ENCODE peak calls at places on chromosomes 5 and 9, in nine cellular contexts. A, R, D, Y, B, F, O, H and P are unnamed samples.

GRCh38 chr9:113708821-113709713 is 167.0 kb upstream of the ZNF618 start:
- DNase-seq in R (no peak), B (no peak), H (no peak), D (no peak), A (no peak), Y (no peak), O (no peak), F (no peak), P (no peak)

GRCh38 chr5:98341711-98342042 is 431.8 kb upstream of the RGMB start:
- DNase-seq in D (no peak), B (no peak), O (no peak), A (no peak), F (no peak), H (no peak), Y (no peak), R (no peak), P (no peak)

GRCh38 chr5:180121799-180122198 is 50.2 kb upstream of the RNF130 start:
- DNase-seq in R (no peak), B (no peak), H (no peak), A (no peak), Y (no peak), O (no peak), F (no peak), D (no peak), P (no peak)

GRCh38 chr5:42949348-42950090 is 90.6 kb downstream of the ANXA2R start:
- DNase-seq in A (no peak), Y (peak), D (peak), R (no peak), O (no peak), F (no peak), B (peak), H (no peak), P (peak)

GRCh38 chr5:132495063-132495671 is 4.6 kb upstream of the IRF1 start:
- DNase-seq in F (peak), H (no peak), Y (no peak), A (peak), O (no peak), D (no peak), B (no peak), R (no peak), P (no peak)

GRCh38 chr9:36486454-36486932 is 86.2 kb upstream of the MELK start:
- DNase-seq in F (peak), H (no peak), O (no peak), D (no peak), Y (peak), R (no peak), A (no peak), B (peak), P (no peak)

GRCh38 chr5:133489632-133490031 is 122.7 kb downstream of the FSTL4 start:
- DNase-seq in B (no peak), H (no peak), R (no peak), Y (no peak), O (no peak), F (no peak), A (no peak), D (peak), P (no peak)

GRCh38 chr9:136690841-136691261 is 3.6 kb upstream of the AGPAT2 start:
- DNase-seq in F (no peak), B (no peak), Y (peak), D (no peak), R (no peak), H (no peak), O (no peak), A (no peak), P (no peak)

GRCh38 chr5:32109236-32109635 is 64.9 kb downstream of the GOLPH3 start:
- DNase-seq in A (no peak), O (no peak), B (no peak), D (no peak), H (no peak), F (no peak), Y (no peak), R (no peak), P (no peak)

GRCh38 chr5:73213566-73213998 is 40.6 kb downstream of the TMEM174 start:
- DNase-seq in H (peak), O (no peak), R (no peak), A (no peak), B (no peak), F (no peak), D (peak), Y (no peak), P (no peak)

GRCh38 chr5:1172670-1173404 is 28.6 kb upstream of the SLC6A19 start:
- DNase-seq in B (no peak), R (no peak), F (no peak), D (no peak), H (no peak), Y (no peak), A (peak), O (no peak), P (no peak)

GRCh38 chr9:86329649-86330048 is 24.6 kb downstream of the TUT7 start:
- DNase-seq in R (no peak), A (no peak), D (no peak), H (no peak), Y (no peak), F (no peak), B (no peak), O (no peak), P (no peak)

GRCh38 chr9:35935755-35936509 is 22.0 kb downstream of the OR2S2 start:
- DNase-seq in Y (no peak), D (no peak), A (no peak), O (no peak), R (peak), B (no peak), H (no peak), F (no peak), P (no peak)

GRCh38 chr9:127767405-127767804 is 11.1 kb downstream of the SH2D3C start:
- DNase-seq in B (no peak), Y (no peak), O (no peak), H (no peak), R (no peak), D (no peak), A (no peak), F (no peak), P (no peak)

GRCh38 chr9:35515766-35516165 is 25.9 kb downstream of the RUSC2 start:
- DNase-seq in A (no peak), O (no peak), Y (no peak), R (no peak), B (no peak), D (peak), H (no peak), F (no peak), P (no peak)

GRCh38 chr9:32524558-32525461 is 1.2 kb downstream of the RIGI start:
- DNase-seq in O (no peak), B (peak), H (no peak), A (no peak), D (no peak), R (no peak), F (no peak), Y (no peak), P (no peak)

GRCh38 chr5:56565693-56566092 is 249.7 kb upstream of the MAP3K1 start:
- DNase-seq in O (no peak), R (no peak), H (no peak), F (no peak), D (no peak), Y (no peak), B (no peak), A (no peak), P (no peak)

GRCh38 chr5:77972545-77973252 is 196.6 kb upstream of the TBCA start:
- DNase-seq in H (no peak), O (no peak), A (no peak), B (no peak), Y (no peak), F (peak), R (no peak), D (no peak), P (no peak)

GRCh38 chr5:142740474-142740873 is 29.7 kb upstream of the ARHGAP26 start:
- DNase-seq in D (peak), F (no peak), H (no peak), Y (no peak), B (no peak), A (no peak), O (no peak), R (no peak), P (no peak)

GRCh38 chr5:139561655-139562451 is 714 bp downstream of the UBE2D2 start:
- DNase-seq in A (peak), O (peak), R (no peak), H (no peak), D (peak), Y (no peak), B (peak), F (peak), P (peak)

GRCh38 chr9:93657331-93658111 is 81.1 kb downstream of the PHF2 start:
- DNase-seq in A (peak), O (peak), B (no peak), Y (no peak), R (no peak), F (no peak), H (no peak), D (no peak), P (no peak)

GRCh38 chr5:55172051-55172899 is 702 bp downstream of the CDC20B start:
- DNase-seq in F (peak), R (peak), Y (peak), O (peak), A (no peak), D (peak), B (peak), H (peak), P (no peak)

GRCh38 chr9:133524679-133525228 is at the start of gene MYMK:
- DNase-seq in F (no peak), H (no peak), Y (no peak), D (no peak), R (no peak), B (no peak), A (no peak), O (no peak), P (no peak)

GRCh38 chr5:72392326-72392733 is 72.2 kb downstream of the PTCD2 start:
- DNase-seq in H (no peak), F (no peak), R (peak), A (no peak), B (no peak), O (no peak), D (no peak), Y (peak), P (no peak)

GRCh38 chr5:159899067-159900049 is 16.9 kb upstream of the ADRA1B start:
- DNase-seq in H (no peak), Y (no peak), O (no peak), D (no peak), F (no peak), R (no peak), B (no peak), A (no peak), P (no peak)

GRCh38 chr9:106798021-106798799 is 64.8 kb upstream of the ZNF462 start:
- DNase-seq in F (no peak), H (no peak), Y (no peak), A (no peak), D (no peak), R (no peak), B (no peak), O (no peak), P (no peak)

GRCh38 chr9:92327283-92327850 is 1.6 kb downstream of the CENPP start:
- DNase-seq in D (no peak), B (no peak), R (no peak), A (no peak), Y (no peak), O (no peak), F (no peak), H (no peak), P (no peak)

GRCh38 chr5:60207031-60207430 is 313.5 kb upstream of the PDE4D start:
- DNase-seq in A (no peak), F (no peak), O (no peak), H (no peak), D (no peak), R (no peak), B (no peak), Y (peak), P (no peak)

GRCh38 chr9:70765935-70766334 is 351.5 kb upstream of the KLF9 start:
- DNase-seq in F (no peak), O (no peak), R (no peak), H (no peak), B (no peak), D (no peak), Y (no peak), A (no peak), P (no peak)

GRCh38 chr5:139691275-139691629 is 43.1 kb downstream of the CXXC5 start:
- DNase-seq in R (no peak), Y (no peak), H (no peak), O (no peak), D (no peak), B (peak), A (no peak), F (no peak), P (no peak)

GRCh38 chr5:61701877-61702602 is 370.0 kb downstream of the ZSWIM6 start:
- DNase-seq in F (no peak), H (no peak), A (no peak), O (no peak), Y (no peak), R (no peak), D (no peak), B (no peak), P (no peak)

GRCh38 chr9:93589688-93590087 is 13.3 kb downstream of the PHF2 start:
- DNase-seq in Y (no peak), D (no peak), F (peak), H (peak), O (no peak), A (no peak), R (no peak), B (no peak), P (no peak)

GRCh38 chr5:141958773-141959172 is 771 bp upstream of the PCDH12 start:
- DNase-seq in F (no peak), D (no peak), O (no peak), R (no peak), H (no peak), A (no peak), Y (peak), B (no peak), P (no peak)

GRCh38 chr5:137566118-137566541 is 67.0 kb upstream of the SPOCK1 start:
- DNase-seq in D (no peak), A (no peak), R (no peak), F (no peak), B (no peak), O (no peak), Y (no peak), H (peak), P (no peak)

GRCh38 chr9:137087409-137087925 is 682 bp downstream of the MAN1B1 start:
- DNase-seq in F (no peak), O (peak), D (no peak), R (no peak), A (no peak), H (no peak), Y (no peak), B (no peak), P (no peak)

GRCh38 chr9:113523421-113524141 is 60.1 kb downstream of the RGS3 start:
- DNase-seq in A (no peak), R (no peak), O (no peak), D (no peak), H (no peak), Y (peak), F (no peak), B (peak), P (no peak)

GRCh38 chr9:127525426-127526188 is 74.3 kb downstream of the LRSAM1 start:
- DNase-seq in O (no peak), H (no peak), D (peak), Y (peak), B (peak), A (no peak), F (no peak), R (no peak), P (no peak)

GRCh38 chr5:120806132-120806531 is 342.0 kb downstream of the PRR16 start:
- DNase-seq in Y (no peak), A (no peak), R (peak), D (no peak), F (no peak), O (no peak), B (no peak), H (no peak), P (no peak)
- TF ChIP-seq CTCF in Y (no peak), A (no peak), R (no peak), D (no peak), F (no peak), O (no peak), B (no peak), H (no peak), P (no peak)

GRCh38 chr9:30967484-30967883 is 1417.0 kb upstream of the ACO1 start:
- DNase-seq in D (peak), Y (no peak), O (no peak), A (no peak), R (no peak), H (peak), B (no peak), F (no peak), P (no peak)
- TF ChIP-seq CTCF in D (no peak), Y (no peak), O (no peak), A (peak), R (no peak), H (peak), B (no peak), F (no peak), P (no peak)

GRCh38 chr5:171927345-171927941 is 79.0 kb downstream of the FBXW11 start:
- DNase-seq in R (no peak), F (no peak), H (no peak), A (no peak), Y (no peak), D (no peak), B (no peak), O (no peak), P (no peak)
- TF ChIP-seq CTCF in R (peak), F (peak), H (peak), A (peak), Y (no peak), D (peak), B (peak), O (no peak), P (no peak)

GRCh38 chr5:146446861-146447733 is at the start of gene TCERG1:
- DNase-seq in Y (peak), F (peak), B (peak), O (peak), R (peak), H (peak), D (peak), A (peak), P (peak)

GRCh38 chr5:146448783-146449519 is 1.8 kb downstream of the TCERG1 start:
- DNase-seq in B (no peak), F (no peak), D (no peak), O (no peak), Y (no peak), H (no peak), R (no peak), A (no peak), P (no peak)

GRCh38 chr5:146451411-146451810 is 4.3 kb downstream of the TCERG1 start:
- DNase-seq in Y (no peak), B (no peak), F (no peak), O (no peak), D (no peak), A (no peak), R (no peak), H (no peak), P (no peak)

GRCh38 chr5:146441896-146442295 is 5.2 kb upstream of the TCERG1 start:
- DNase-seq in D (no peak), O (no peak), B (no peak), R (no peak), Y (no peak), A (no peak), F (no peak), H (no peak), P (no peak)

GRCh38 chr5:146447734-146448380 is 724 bp downstream of the TCERG1 start:
- DNase-seq in F (no peak), O (peak), B (peak), D (peak), R (no peak), H (no peak), A (no peak), Y (peak), P (no peak)
- TF ChIP-seq CTCF in F (no peak), O (no peak), B (no peak), D (no peak), R (no peak), H (no peak), A (no peak), Y (no peak), P (no peak)

GRCh38 chr9:33820231-33820745 is 3.3 kb downstream of the UBE2R2 start:
- DNase-seq in D (no peak), A (no peak), F (no peak), H (no peak), Y (no peak), R (no peak), B (no peak), O (no peak), P (no peak)
- TF ChIP-seq CTCF in D (no peak), A (no peak), F (no peak), H (no peak), Y (no peak), R (no peak), B (no peak), O (no peak), P (no peak)

DNA sequence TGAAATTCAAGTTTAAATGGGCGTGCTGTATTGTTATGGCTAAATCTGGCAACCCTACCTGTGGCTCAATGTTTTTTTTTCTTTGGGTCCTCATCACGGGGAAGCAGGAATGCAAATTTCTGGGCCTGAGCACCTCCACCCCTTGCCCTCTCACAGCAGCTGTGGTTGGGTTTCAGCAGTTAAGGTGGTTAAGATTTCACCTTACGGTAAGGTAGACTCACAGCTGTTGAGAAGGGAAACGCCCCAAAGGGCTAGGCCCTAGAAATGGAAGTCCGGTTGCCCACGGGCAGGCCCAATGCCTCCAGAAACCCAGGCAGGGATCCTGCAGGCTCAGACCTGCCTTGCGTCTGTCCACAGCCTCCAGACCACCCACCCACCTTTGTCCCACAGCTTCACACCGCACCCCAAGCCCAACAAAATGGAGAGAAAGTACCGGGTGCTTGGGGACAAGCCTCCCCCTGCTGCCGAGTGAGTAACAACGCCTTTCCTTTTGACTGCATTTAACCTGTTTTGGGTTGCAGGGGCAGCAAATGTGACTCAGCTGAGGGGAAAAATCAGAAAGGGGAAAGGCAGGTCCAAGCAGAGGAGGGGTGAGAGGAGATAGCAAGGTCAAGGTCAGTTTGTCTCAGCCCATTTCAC is 48.1 kb upstream of the TDRD7 start:
- DNase-seq in R (no peak), B (no peak), H (no peak), O (no peak), A (no peak), D (no peak), F (no peak), Y (no peak), P (no peak)
- TF ChIP-seq CTCF in R (no peak), B (no peak), H (no peak), O (no peak), A (no peak), D (no peak), F (no peak), Y (no peak), P (no peak)

GRCh38 chr9:38235244-38235643 is 157.3 kb upstream of the ALDH1B1 start:
- DNase-seq in R (no peak), F (no peak), O (no peak), D (no peak), B (no peak), Y (no peak), A (no peak), H (no peak), P (no peak)
- TF ChIP-seq CTCF in R (no peak), F (no peak), O (no peak), D (no peak), B (no peak), Y (no peak), A (no peak), H (no peak), P (no peak)

DNA sequence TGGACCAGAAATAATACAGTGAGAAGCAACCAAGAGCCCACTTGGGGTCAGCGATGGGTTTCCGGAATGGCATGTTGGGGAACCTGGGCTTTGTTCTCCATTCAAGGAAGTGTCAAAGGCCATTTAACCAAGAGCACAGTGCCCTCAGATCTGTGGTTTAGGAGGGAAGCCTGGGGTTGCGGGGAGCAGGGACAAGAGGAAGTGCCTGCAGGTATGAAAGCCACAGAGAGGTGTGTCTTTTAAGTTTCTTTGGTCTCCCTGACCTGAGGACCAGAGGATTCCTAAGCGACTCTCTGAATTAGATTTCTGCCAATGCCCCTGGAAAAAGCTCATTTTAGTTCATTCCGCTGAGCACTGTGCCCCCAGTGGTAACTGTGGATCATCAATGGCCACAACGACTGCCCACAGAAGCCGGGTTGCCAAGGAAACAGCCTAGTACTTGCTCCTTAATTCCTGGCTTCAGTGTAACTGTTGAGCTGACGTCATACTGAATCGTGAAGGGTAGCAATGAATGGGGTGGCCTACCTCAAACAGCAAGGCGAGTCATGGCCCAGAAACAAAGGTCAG is 107.3 kb upstream of the SPIN1 start:
- DNase-seq in O (peak), D (peak), H (no peak), B (no peak), R (no peak), F (no peak), A (no peak), Y (no peak), P (no peak)
- TF ChIP-seq CTCF in O (no peak), D (no peak), H (no peak), B (no peak), R (no peak), F (no peak), A (no peak), Y (no peak), P (no peak)

GRCh38 chr9:77293949-77294348 is 116.6 kb downstream of the VPS13A start:
- DNase-seq in F (no peak), B (no peak), A (no peak), H (no peak), O (no peak), Y (no peak), R (no peak), D (no peak), P (no peak)

GRCh38 chr9:77290373-77290772 is 113.0 kb downstream of the VPS13A start:
- DNase-seq in O (no peak), F (no peak), Y (no peak), D (no peak), A (no peak), R (no peak), H (no peak), B (no peak), P (no peak)

GRCh38 chr9:77291714-77292113 is 114.4 kb downstream of the VPS13A start:
- DNase-seq in F (no peak), O (no peak), Y (no peak), B (no peak), A (no peak), D (peak), H (no peak), R (no peak), P (no peak)
- TF ChIP-seq CTCF in F (no peak), O (peak), Y (no peak), B (no peak), A (peak), D (peak), H (peak), R (peak), P (no peak)